ENCODE peak calls at places on chromosomes 3 and 15, in nine cellular contexts. Z is B cell, T is tibial nerve, Y is GM23338, U is GM12865, K is left lung, X is cardiac fibroblast, R is endothelial cell, I is PC-3. H is an unnamed sample.

GRCh38 chr15:75195766-75196241 is 5.9 kb upstream of the C15orf39 start:
- DNase-seq in R (no peak), Z (no peak), K (peak; percentile 73), I (no peak), X (no peak), T (no peak), Y (peak; percentile 68), U (no peak), H (no peak)

GRCh38 chr3:149362361-149362760 is 15.1 kb downstream of the TM4SF1 start:
- DNase-seq in Y (no peak), K (no peak), X (no peak), I (no peak), U (no peak), Z (no peak), R (no peak), T (no peak), H (no peak)

GRCh38 chr3:112973325-112974177 is 1.4 kb downstream of the CD200R1 start:
- DNase-seq in I (no peak), T (no peak), Y (no peak), R (no peak), K (no peak), U (peak; percentile 78), Z (no peak), X (no peak), H (no peak)

GRCh38 chr3:27756877-27757276 is 34.8 kb upstream of the EOMES start:
- DNase-seq in X (peak; percentile 15), I (peak; percentile 33), Z (no peak), T (no peak), K (no peak), Y (no peak), U (no peak), R (no peak), H (no peak)

GRCh38 chr3:2579206-2579605 is 480.5 kb downstream of the CNTN4 start:
- DNase-seq in X (no peak), U (no peak), K (no peak), T (no peak), Y (no peak), I (no peak), Z (no peak), R (no peak), H (no peak)

GRCh38 chr3:194142156-194142910 is 6.4 kb downstream of the HES1 start:
- DNase-seq in T (peak; percentile 26), I (no peak), K (no peak), R (no peak), Z (no peak), U (no peak), X (peak; percentile 86), Y (no peak), H (no peak)

GRCh38 chr3:15007681-15008141 is 57.4 kb downstream of the MRPS25 start:
- DNase-seq in K (no peak), X (peak; percentile 84), U (no peak), Z (no peak), R (no peak), Y (no peak), I (peak; percentile 16), T (no peak), H (no peak)

GRCh38 chr3:133040696-133041523 is 2.7 kb downstream of the TMEM108 start:
- DNase-seq in I (peak; percentile 77), R (peak; percentile 89), U (peak; percentile 76), T (peak; percentile 18), X (peak; percentile 79), Y (peak; percentile 94), Z (no peak), K (no peak), H (no peak)

GRCh38 chr3:148319161-148319915 is 378.4 kb upstream of the AGTR1 start:
- DNase-seq in X (peak; percentile 53), T (no peak), Y (no peak), I (peak; percentile 47), R (no peak), Z (no peak), U (peak; percentile 85), K (no peak), H (no peak)

GRCh38 chr15:38414351-38414750 is 39.6 kb upstream of the FAM98B start:
- DNase-seq in K (no peak), U (peak; percentile 35), Y (peak; percentile 81), T (no peak), Z (no peak), X (peak; percentile 87), R (peak; percentile 67), I (peak; percentile 76), H (no peak)

GRCh38 chr3:161220850-161221753 is at the start of gene NMD3:
- DNase-seq in K (peak; percentile 97), I (peak; percentile 98), Y (peak; percentile 98), X (peak; percentile 96), T (peak; percentile 89), U (peak; percentile 95), R (peak; percentile 95), Z (peak; percentile 90), H (peak; percentile 93)

GRCh38 chr3:48564022-48564421 is 441 bp upstream of the UCN2 start:
- DNase-seq in Y (no peak), X (peak; percentile 67), R (no peak), U (peak; percentile 30), Z (peak; percentile 26), T (peak; percentile 22), K (peak; percentile 88), I (peak; percentile 77), H (no peak)

GRCh38 chr15:33985287-33985686 is 17.0 kb downstream of the CHRM5 start:
- DNase-seq in T (no peak), K (no peak), X (peak; percentile 80), Y (peak; percentile 56), Z (no peak), I (no peak), R (no peak), U (no peak), H (no peak)

DNA sequence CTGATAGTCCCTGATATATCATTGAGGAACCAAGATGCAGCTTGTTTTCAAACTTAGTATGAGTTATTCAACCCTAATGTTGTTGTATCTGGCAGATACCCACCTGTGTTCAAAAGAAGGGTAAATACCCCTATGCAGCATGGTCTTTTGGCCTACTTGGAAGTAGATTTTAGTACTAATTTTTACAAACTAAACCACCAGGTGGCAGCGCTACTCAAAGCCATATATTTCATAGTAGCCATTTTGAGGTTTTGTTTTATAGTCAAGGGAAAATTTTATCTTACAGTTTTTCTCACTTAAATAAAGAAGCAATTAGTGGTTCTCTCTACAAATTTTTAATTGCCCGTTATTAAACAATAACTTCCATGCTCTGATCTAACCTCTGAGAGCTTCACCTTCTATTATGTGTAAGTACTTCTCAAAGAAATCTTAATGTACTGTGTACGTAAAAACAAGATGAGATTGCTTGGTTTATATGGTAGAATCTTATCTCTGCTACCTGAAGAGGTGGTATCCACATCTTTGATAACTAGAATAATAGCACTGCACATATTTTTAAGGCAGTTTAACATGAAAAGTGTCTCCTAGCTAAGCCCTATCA is 31.5 kb upstream of the MLF1 start:
- DNase-seq in K (no peak), R (peak; percentile 47), X (peak; percentile 71), Z (no peak), I (peak; percentile 58), U (peak; percentile 57), T (no peak), Y (peak; percentile 82), H (peak; percentile 26)
- TF ChIP-seq CTCF in K (no peak), R (peak; percentile 76), X (peak; percentile 52), Z (peak; percentile 66), I (peak; percentile 63), U (peak; percentile 35), T (peak; percentile 17), Y (peak; percentile 53), H (no peak)

DNA sequence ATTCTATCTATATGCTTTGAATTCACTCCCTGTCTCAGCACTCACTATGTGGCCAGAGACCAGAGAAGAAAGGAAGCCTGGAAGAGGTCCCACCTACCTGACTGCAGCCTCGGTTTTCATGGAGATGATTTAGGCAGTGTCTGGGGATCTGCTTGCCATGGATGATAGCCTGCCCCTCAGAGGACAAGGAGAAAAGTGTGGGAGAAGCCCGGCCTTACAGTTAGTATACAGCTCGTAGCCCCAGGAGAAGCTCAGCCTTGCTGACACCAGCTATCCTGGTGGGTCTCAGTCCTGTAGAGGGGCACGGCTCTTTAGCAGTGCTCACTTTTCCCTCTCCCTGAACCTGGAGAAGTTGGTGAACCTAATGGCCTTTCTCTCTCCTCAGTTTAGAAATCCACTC is 25.9 kb upstream of the RTP4 start:
- DNase-seq in Z (no peak), X (no peak), K (no peak), I (no peak), T (no peak), Y (no peak), R (no peak), U (no peak), H (no peak)
- TF ChIP-seq CTCF in Z (no peak), X (no peak), K (no peak), I (no peak), T (no peak), Y (peak; percentile 27), R (no peak), U (no peak), H (no peak)

DNA sequence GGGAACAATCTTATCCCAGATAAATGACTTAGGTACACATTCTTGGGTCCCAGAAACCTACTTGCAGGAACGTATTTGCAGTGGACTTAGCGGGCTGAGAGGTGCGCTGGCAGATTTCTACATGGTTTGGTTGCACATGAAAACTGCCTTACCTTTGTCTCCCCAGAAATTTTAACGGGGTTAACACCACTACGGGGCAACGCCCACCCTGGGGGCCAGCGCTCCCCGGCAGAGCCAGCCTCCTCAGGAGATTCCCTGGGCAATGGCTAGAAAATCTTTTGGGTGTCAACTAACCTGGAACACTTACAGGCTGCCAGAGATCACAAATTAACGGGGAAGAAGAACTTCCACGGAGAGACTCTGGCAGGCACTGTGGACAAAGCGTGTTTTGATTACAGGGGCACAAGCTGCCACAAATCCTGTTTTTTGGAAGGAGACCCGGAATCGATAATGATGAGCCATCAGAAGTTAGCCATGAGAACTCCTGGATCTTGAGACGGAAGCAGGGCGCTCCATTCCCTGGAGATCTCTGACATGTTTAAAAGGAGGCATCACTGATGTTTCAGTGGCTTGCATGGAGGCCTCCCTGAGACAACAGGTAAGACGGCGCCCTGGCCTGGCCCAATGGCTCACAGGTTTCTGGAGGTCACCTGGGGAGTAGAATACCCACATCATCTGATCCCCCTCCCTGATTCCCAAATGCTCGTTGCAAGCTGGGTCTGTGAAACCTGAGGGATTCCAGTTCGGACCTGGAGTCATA is 288.9 kb downstream of the ADAMTS17 start:
- DNase-seq in Y (no peak), R (no peak), U (no peak), I (no peak), T (no peak), X (no peak), K (no peak), Z (no peak), H (no peak)
- TF ChIP-seq CTCF in Y (no peak), R (no peak), U (no peak), I (no peak), T (no peak), X (no peak), K (no peak), Z (no peak), H (no peak)

DNA sequence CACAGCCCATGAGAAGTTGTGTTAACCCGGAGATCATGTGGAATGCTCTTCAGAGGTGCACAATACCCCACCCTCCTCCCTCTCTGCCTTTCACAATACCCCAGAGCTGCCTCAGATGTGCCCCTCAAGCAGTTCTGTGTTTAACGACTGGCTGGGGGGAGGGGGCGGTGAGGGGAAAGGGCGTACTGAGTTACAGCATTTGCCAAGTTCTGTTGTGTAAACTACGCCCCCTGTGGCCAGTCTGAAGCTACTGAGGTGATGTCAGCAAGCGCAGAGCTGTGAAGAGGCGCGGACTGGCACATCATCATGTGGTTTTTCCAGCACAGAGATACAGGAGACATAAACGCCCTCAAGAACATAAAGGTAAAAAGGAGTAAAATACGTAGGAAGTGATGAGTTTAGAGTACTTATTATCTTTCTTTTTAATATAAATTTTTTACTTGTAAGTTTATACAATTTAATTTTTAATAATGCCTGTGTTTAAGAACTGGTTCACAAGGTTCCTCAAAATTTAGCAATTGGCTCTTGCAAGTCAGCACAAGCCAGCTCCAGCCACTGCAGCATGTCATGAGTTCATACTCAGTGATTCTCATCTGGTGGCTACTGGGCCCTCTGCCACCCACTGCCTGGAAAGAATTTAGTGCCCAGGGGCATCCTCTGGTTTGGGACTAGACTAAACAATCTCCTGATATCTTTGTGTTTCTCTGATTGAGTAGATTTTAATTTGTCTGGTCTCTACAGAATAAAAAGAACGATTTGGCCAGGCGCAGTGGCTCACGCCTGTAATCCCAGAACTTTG is 1.7 kb downstream of the EPB42 start:
- DNase-seq in Z (no peak), X (peak; percentile 16), I (peak; percentile 13), U (peak; percentile 21), Y (peak; percentile 95), T (no peak), K (no peak), R (peak; percentile 59), H (no peak)
- TF ChIP-seq CTCF in Z (no peak), X (peak; percentile 33), I (peak; percentile 41), U (peak; percentile 26), Y (peak; percentile 82), T (no peak), K (no peak), R (peak; percentile 55), H (no peak)